ENCODE peak calls at places on chromosome 12, in seven cellular contexts. L is foreskin fibroblast, I is AG04449, P is BJ, K is uterus, Q is tibial nerve, X is psoas muscle. J is an unnamed sample.
A peak's percentile ranks its signal among the peaks of the same experiment; 100 is the strongest.

GRCh38 chr12:106841471-106842302 is 67.2 kb downstream of the RIC8B start:
- DNase-seq in L (no peak), I (no peak), P (peak; percentile 18), K (peak; percentile 41), Q (peak; percentile 64), X (no peak), J (peak; percentile 9)

GRCh38 chr12:31023271-31023724 is 50.4 kb upstream of the DDX11 start:
- DNase-seq in L (no peak), I (no peak), P (no peak), K (no peak), Q (no peak), X (no peak), J (no peak)

GRCh38 chr12:71800177-71800576 is 39.4 kb upstream of the TBC1D15 start:
- DNase-seq in L (no peak), I (no peak), P (no peak), K (no peak), Q (no peak), X (no peak), J (no peak)

GRCh38 chr12:81692008-81692407 is 67.1 kb downstream of the PPFIA2 start:
- DNase-seq in L (no peak), I (no peak), P (no peak), K (no peak), Q (no peak), X (no peak), J (peak; percentile 3)

GRCh38 chr12:47297993-47298392 is 218.2 kb upstream of the AMIGO2 start:
- DNase-seq in L (no peak), I (no peak), P (no peak), K (no peak), Q (no peak), X (no peak), J (no peak)

GRCh38 chr12:12506541-12506940 is 56.1 kb downstream of the DUSP16 start:
- DNase-seq in L (peak; percentile 37), I (no peak), P (peak; percentile 49), K (no peak), Q (no peak), X (no peak), J (no peak)

GRCh38 chr12:48296586-48297396 is 53.9 kb downstream of the ZNF641 start:
- DNase-seq in L (peak; percentile 58), I (no peak), P (peak; percentile 6), K (peak; percentile 77), Q (peak; percentile 48), X (peak; percentile 65), J (peak; percentile 51)

GRCh38 chr12:4991373-4991772 is 52.3 kb upstream of the KCNA5 start:
- DNase-seq in L (no peak), I (no peak), P (no peak), K (no peak), Q (no peak), X (no peak), J (no peak)

GRCh38 chr12:31506907-31507306 is 84.0 kb downstream of the DENND5B start:
- DNase-seq in L (no peak), I (no peak), P (no peak), K (no peak), Q (no peak), X (no peak), J (no peak)

GRCh38 chr12:3231399-3231876 is 154.3 kb downstream of the TSPAN9 start:
- DNase-seq in L (no peak), I (no peak), P (no peak), K (no peak), Q (no peak), X (peak; percentile 61), J (no peak)

GRCh38 chr12:38389581-38389980 is 73.0 kb downstream of the ALG10B start:
- DNase-seq in L (no peak), I (no peak), P (no peak), K (no peak), Q (no peak), X (no peak), J (no peak)

GRCh38 chr12:57213763-57214397 is 2.7 kb upstream of the NXPH4 start:
- DNase-seq in L (no peak), I (no peak), P (no peak), K (no peak), Q (no peak), X (no peak), J (no peak)

GRCh38 chr12:51911788-51912711 is 4.7 kb downstream of the ACVRL1 start:
- DNase-seq in L (no peak), I (no peak), P (no peak), K (no peak), Q (no peak), X (peak; percentile 57), J (no peak)

GRCh38 chr12:3099146-3099545 is 22.0 kb downstream of the TSPAN9 start:
- DNase-seq in L (no peak), I (no peak), P (no peak), K (no peak), Q (no peak), X (no peak), J (no peak)

GRCh38 chr12:106994579-106995220 is 7.8 kb upstream of the MTERF2 start:
- DNase-seq in L (no peak), I (peak; percentile 49), P (peak; percentile 27), K (no peak), Q (no peak), X (no peak), J (no peak)

GRCh38 chr12:16437281-16437816 is 89.9 kb downstream of the MGST1 start:
- DNase-seq in L (no peak), I (no peak), P (no peak), K (no peak), Q (no peak), X (no peak), J (peak; percentile 31)

GRCh38 chr12:26906704-26907103 is 31.1 kb downstream of the INTS13 start:
- DNase-seq in L (no peak), I (no peak), P (no peak), K (no peak), Q (no peak), X (no peak), J (no peak)
- H3K4me3 ChIP-seq in L (no peak overlapping the region), I (no peak overlapping the region), P (no peak overlapping the region), K (no peak overlapping the region), Q (no peak overlapping the region), X (no peak overlapping the region), J (no peak overlapping the region)

DNA sequence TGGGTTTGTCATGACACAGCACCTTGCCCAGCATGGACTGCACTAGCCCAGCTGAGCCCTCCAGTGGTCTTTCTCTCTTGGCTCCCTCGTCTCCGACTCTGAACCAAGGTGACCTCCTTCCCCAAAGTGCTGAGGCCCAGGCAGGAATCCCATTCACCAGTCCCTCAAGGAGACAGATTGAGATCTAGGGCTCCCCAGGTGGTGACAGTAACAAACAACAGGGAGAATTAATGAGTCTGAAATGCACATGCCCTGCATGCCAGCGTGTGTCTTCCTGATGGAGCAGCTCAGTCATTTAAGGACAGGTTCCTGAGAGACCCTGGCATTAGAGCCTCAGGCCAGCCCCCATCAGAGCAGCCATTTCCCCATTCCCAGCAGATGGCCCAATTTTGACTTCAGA is 51.4 kb upstream of the OAS1 start:
- DNase-seq in L (no peak), I (no peak), P (no peak), K (no peak), Q (no peak), X (no peak), J (no peak)
- TF ChIP-seq CTCF in L (no peak), I (no peak), P (no peak), K (no peak), Q (no peak), X (no peak), J (peak; percentile 56)

DNA sequence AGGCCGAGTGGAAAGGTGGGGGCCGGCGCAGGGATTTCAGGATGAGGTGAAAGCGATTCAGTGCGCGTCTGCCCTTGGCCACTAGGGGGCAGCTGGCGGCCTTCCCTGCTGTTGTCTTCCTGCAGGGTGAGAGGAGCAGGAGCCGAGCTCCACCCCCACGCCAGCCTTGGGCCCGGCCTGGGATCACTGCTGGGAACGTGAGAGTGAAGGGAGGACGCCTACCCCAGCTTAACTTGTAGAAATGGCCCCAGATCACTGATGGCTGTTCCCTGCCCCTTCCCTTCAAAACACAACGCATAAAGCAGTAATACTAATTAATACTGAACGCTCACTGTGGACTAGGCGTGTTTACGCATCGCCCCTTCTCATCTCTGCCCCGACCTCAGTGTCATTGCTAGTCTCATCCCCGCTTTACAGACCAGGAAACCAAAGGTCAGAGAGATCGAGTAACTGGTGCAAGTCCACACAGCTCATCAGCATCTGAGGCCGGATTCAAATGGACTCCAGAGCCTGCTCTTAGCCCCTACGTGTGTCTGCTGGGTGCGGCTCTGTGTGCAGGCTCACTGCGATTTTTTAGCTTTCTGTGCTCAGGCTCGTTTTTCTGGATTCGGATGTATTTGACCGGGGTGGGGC is 24.3 kb downstream of the MVK start:
- DNase-seq in L (peak; percentile 75), I (peak; percentile 7), P (no peak), K (peak; percentile 84), Q (peak; percentile 78), X (peak; percentile 87), J (no peak)
- H3K4me3 ChIP-seq in L (no peak overlapping the region), I (no peak overlapping the region), P (no peak overlapping the region), K (no peak overlapping the region), Q (no peak overlapping the region), X (no peak overlapping the region), J (peak overlapping the region; percentile 7)

GRCh38 chr12:119693006-119693405 is 25.1 kb downstream of the PRKAB1 start:
- DNase-seq in L (peak; percentile 97), I (peak; percentile 89), P (peak; percentile 94), K (peak; percentile 86), Q (peak; percentile 39), X (no peak), J (peak; percentile 92)

GRCh38 chr12:119696943-119697342 is 29.0 kb downstream of the PRKAB1 start:
- DNase-seq in L (no peak), I (no peak), P (no peak), K (no peak), Q (no peak), X (no peak), J (no peak)

GRCh38 chr12:119693511-119693910 is 25.6 kb downstream of the PRKAB1 start:
- DNase-seq in L (no peak), I (no peak), P (no peak), K (no peak), Q (no peak), X (no peak), J (no peak)

GRCh38 chr12:119694111-119694510 is 26.2 kb downstream of the PRKAB1 start:
- DNase-seq in L (no peak), I (no peak), P (no peak), K (no peak), Q (no peak), X (no peak), J (no peak)

GRCh38 chr12:119695034-119695433 is 27.1 kb downstream of the PRKAB1 start:
- DNase-seq in L (no peak), I (no peak), P (no peak), K (no peak), Q (no peak), X (no peak), J (no peak)
- TF ChIP-seq CTCF in L (peak; percentile 66), I (peak; percentile 34), P (peak; percentile 69), K (no peak), Q (no peak), X (peak; percentile 21), J (peak; percentile 75)

GRCh38 chr12:24537241-24537860 is 411.6 kb downstream of the BCAT1 start:
- DNase-seq in L (no peak), I (no peak), P (no peak), K (no peak), Q (no peak), X (no peak), J (no peak)
- H3K4me3 ChIP-seq in L (no peak overlapping the region), I (no peak overlapping the region), P (no peak overlapping the region), K (no peak overlapping the region), Q (no peak overlapping the region), X (no peak overlapping the region), J (no peak overlapping the region)